ENCODE peak calls at places on chromosome 3, in six cellular contexts. One of them, this sample, is unnamed.

GRCh38 chr3:160052385-160053047 is 63.9 kb downstream of the IL12A start:
- DNase-seq in hippocampal formation: no peak
- DNase-seq in activated CD4-positive, alpha-beta T cell treated with anti-CD3 and anti-CD28 coated beads for 24 hours: no peak
- DNase-seq in stimulated activated CD4-positive, alpha-beta T cell treated with anti-CD3 and anti-CD28 coated beads, TNF-alpha, amount 100 ng/mL, for 4 hours: no peak
- DNase-seq in neural progenitor cell: no peak
- DNase-seq in activated gamma-delta T cell treated with Interleukin-2 at 50 U/mL for 16 hours: no peak
- DNase-seq in this sample: no peak

GRCh38 chr3:129575987-129576364 is 30.5 kb downstream of the PLXND1 start:
- DNase-seq in activated gamma-delta T cell treated with Interleukin-2 at 50 U/mL for 16 hours: no peak
- DNase-seq in stimulated activated CD4-positive, alpha-beta T cell treated with anti-CD3 and anti-CD28 coated beads, TNF-alpha, amount 100 ng/mL, for 4 hours: no peak
- DNase-seq in activated CD4-positive, alpha-beta T cell treated with anti-CD3 and anti-CD28 coated beads for 24 hours: no peak
- DNase-seq in hippocampal formation: no peak
- DNase-seq in neural progenitor cell: peak; percentile 42
- DNase-seq in this sample: no peak

GRCh38 chr3:109098245-109098644 is 19.7 kb downstream of the MORC1 start:
- DNase-seq in activated gamma-delta T cell treated with Interleukin-2 at 50 U/mL for 16 hours: no peak
- DNase-seq in stimulated activated CD4-positive, alpha-beta T cell treated with anti-CD3 and anti-CD28 coated beads, TNF-alpha, amount 100 ng/mL, for 4 hours: no peak
- DNase-seq in activated CD4-positive, alpha-beta T cell treated with anti-CD3 and anti-CD28 coated beads for 24 hours: no peak
- DNase-seq in hippocampal formation: no peak
- DNase-seq in neural progenitor cell: peak; percentile 51
- DNase-seq in this sample: no peak

GRCh38 chr3:28122227-28122626 is 119.2 kb upstream of the CMC1 start:
- DNase-seq in activated gamma-delta T cell treated with Interleukin-2 at 50 U/mL for 16 hours: no peak
- DNase-seq in neural progenitor cell: no peak
- DNase-seq in hippocampal formation: no peak
- DNase-seq in activated CD4-positive, alpha-beta T cell treated with anti-CD3 and anti-CD28 coated beads for 24 hours: no peak
- DNase-seq in stimulated activated CD4-positive, alpha-beta T cell treated with anti-CD3 and anti-CD28 coated beads, TNF-alpha, amount 100 ng/mL, for 4 hours: no peak
- DNase-seq in this sample: no peak

GRCh38 chr3:112512320-112512719 is 13.0 kb upstream of the BTLA start:
- DNase-seq in activated gamma-delta T cell treated with Interleukin-2 at 50 U/mL for 16 hours: no peak
- DNase-seq in hippocampal formation: no peak
- DNase-seq in stimulated activated CD4-positive, alpha-beta T cell treated with anti-CD3 and anti-CD28 coated beads, TNF-alpha, amount 100 ng/mL, for 4 hours: no peak
- DNase-seq in neural progenitor cell: peak; percentile 36
- DNase-seq in activated CD4-positive, alpha-beta T cell treated with anti-CD3 and anti-CD28 coated beads for 24 hours: no peak
- DNase-seq in this sample: no peak

GRCh38 chr3:39960515-39961403 is 151.3 kb downstream of the MYRIP start:
- DNase-seq in activated CD4-positive, alpha-beta T cell treated with anti-CD3 and anti-CD28 coated beads for 24 hours: no peak
- DNase-seq in activated gamma-delta T cell treated with Interleukin-2 at 50 U/mL for 16 hours: no peak
- DNase-seq in neural progenitor cell: no peak
- DNase-seq in hippocampal formation: no peak
- DNase-seq in stimulated activated CD4-positive, alpha-beta T cell treated with anti-CD3 and anti-CD28 coated beads, TNF-alpha, amount 100 ng/mL, for 4 hours: no peak
- DNase-seq in this sample: no peak

GRCh38 chr3:19644405-19644804 is 289.6 kb downstream of the EFHB start:
- DNase-seq in stimulated activated CD4-positive, alpha-beta T cell treated with anti-CD3 and anti-CD28 coated beads, TNF-alpha, amount 100 ng/mL, for 4 hours: no peak
- DNase-seq in hippocampal formation: no peak
- DNase-seq in activated gamma-delta T cell treated with Interleukin-2 at 50 U/mL for 16 hours: no peak
- DNase-seq in neural progenitor cell: no peak
- DNase-seq in activated CD4-positive, alpha-beta T cell treated with anti-CD3 and anti-CD28 coated beads for 24 hours: no peak
- DNase-seq in this sample: no peak

GRCh38 chr3:177642482-177643163 is 445.3 kb upstream of the TBL1XR1 start:
- DNase-seq in activated gamma-delta T cell treated with Interleukin-2 at 50 U/mL for 16 hours: no peak
- DNase-seq in stimulated activated CD4-positive, alpha-beta T cell treated with anti-CD3 and anti-CD28 coated beads, TNF-alpha, amount 100 ng/mL, for 4 hours: no peak
- DNase-seq in hippocampal formation: peak; percentile 27
- DNase-seq in activated CD4-positive, alpha-beta T cell treated with anti-CD3 and anti-CD28 coated beads for 24 hours: no peak
- DNase-seq in neural progenitor cell: no peak
- DNase-seq in this sample: no peak

GRCh38 chr3:178084938-178085816 is 451.1 kb upstream of the KCNMB2 start:
- DNase-seq in neural progenitor cell: peak; percentile 84
- DNase-seq in activated CD4-positive, alpha-beta T cell treated with anti-CD3 and anti-CD28 coated beads for 24 hours: peak; percentile 22
- DNase-seq in activated gamma-delta T cell treated with Interleukin-2 at 50 U/mL for 16 hours: peak; percentile 23
- DNase-seq in hippocampal formation: peak; percentile 72
- DNase-seq in stimulated activated CD4-positive, alpha-beta T cell treated with anti-CD3 and anti-CD28 coated beads, TNF-alpha, amount 100 ng/mL, for 4 hours: peak; percentile 10
- DNase-seq in this sample: no peak

GRCh38 chr3:41188291-41188690 is 11.0 kb upstream of the CTNNB1 start:
- DNase-seq in activated gamma-delta T cell treated with Interleukin-2 at 50 U/mL for 16 hours: no peak
- DNase-seq in neural progenitor cell: no peak
- DNase-seq in hippocampal formation: no peak
- DNase-seq in activated CD4-positive, alpha-beta T cell treated with anti-CD3 and anti-CD28 coated beads for 24 hours: peak; percentile 29
- DNase-seq in stimulated activated CD4-positive, alpha-beta T cell treated with anti-CD3 and anti-CD28 coated beads, TNF-alpha, amount 100 ng/mL, for 4 hours: no peak
- DNase-seq in this sample: no peak

GRCh38 chr3:176431986-176432385 is 765.3 kb downstream of the TBL1XR1 start:
- DNase-seq in hippocampal formation: no peak
- DNase-seq in neural progenitor cell: no peak
- DNase-seq in activated CD4-positive, alpha-beta T cell treated with anti-CD3 and anti-CD28 coated beads for 24 hours: no peak
- DNase-seq in activated gamma-delta T cell treated with Interleukin-2 at 50 U/mL for 16 hours: no peak
- DNase-seq in stimulated activated CD4-positive, alpha-beta T cell treated with anti-CD3 and anti-CD28 coated beads, TNF-alpha, amount 100 ng/mL, for 4 hours: no peak
- DNase-seq in this sample: no peak

GRCh38 chr3:24185738-24186384 is 240.8 kb downstream of the NR1D2 start:
- DNase-seq in hippocampal formation: peak; percentile 20
- DNase-seq in neural progenitor cell: peak; percentile 75
- DNase-seq in stimulated activated CD4-positive, alpha-beta T cell treated with anti-CD3 and anti-CD28 coated beads, TNF-alpha, amount 100 ng/mL, for 4 hours: no peak
- DNase-seq in activated gamma-delta T cell treated with Interleukin-2 at 50 U/mL for 16 hours: no peak
- DNase-seq in activated CD4-positive, alpha-beta T cell treated with anti-CD3 and anti-CD28 coated beads for 24 hours: no peak
- DNase-seq in this sample: no peak

GRCh38 chr3:112381673-112382542 is 49.0 kb downstream of the CD200 start:
- DNase-seq in activated gamma-delta T cell treated with Interleukin-2 at 50 U/mL for 16 hours: no peak
- DNase-seq in neural progenitor cell: no peak
- DNase-seq in activated CD4-positive, alpha-beta T cell treated with anti-CD3 and anti-CD28 coated beads for 24 hours: no peak
- DNase-seq in hippocampal formation: no peak
- DNase-seq in stimulated activated CD4-positive, alpha-beta T cell treated with anti-CD3 and anti-CD28 coated beads, TNF-alpha, amount 100 ng/mL, for 4 hours: no peak
- DNase-seq in this sample: no peak

GRCh38 chr3:133209871-133210550 is 171.8 kb downstream of the TMEM108 start:
- DNase-seq in hippocampal formation: no peak
- DNase-seq in neural progenitor cell: peak; percentile 4
- DNase-seq in activated gamma-delta T cell treated with Interleukin-2 at 50 U/mL for 16 hours: no peak
- DNase-seq in activated CD4-positive, alpha-beta T cell treated with anti-CD3 and anti-CD28 coated beads for 24 hours: no peak
- DNase-seq in stimulated activated CD4-positive, alpha-beta T cell treated with anti-CD3 and anti-CD28 coated beads, TNF-alpha, amount 100 ng/mL, for 4 hours: no peak
- DNase-seq in this sample: no peak

GRCh38 chr3:126758019-126758418 is 54.0 kb downstream of the CHCHD6 start:
- DNase-seq in hippocampal formation: no peak
- DNase-seq in stimulated activated CD4-positive, alpha-beta T cell treated with anti-CD3 and anti-CD28 coated beads, TNF-alpha, amount 100 ng/mL, for 4 hours: no peak
- DNase-seq in activated gamma-delta T cell treated with Interleukin-2 at 50 U/mL for 16 hours: no peak
- DNase-seq in neural progenitor cell: no peak
- DNase-seq in activated CD4-positive, alpha-beta T cell treated with anti-CD3 and anti-CD28 coated beads for 24 hours: no peak
- DNase-seq in this sample: no peak

GRCh38 chr3:34206996-34207395 is 408.6 kb downstream of the PDCD6IP start:
- DNase-seq in hippocampal formation: no peak
- DNase-seq in stimulated activated CD4-positive, alpha-beta T cell treated with anti-CD3 and anti-CD28 coated beads, TNF-alpha, amount 100 ng/mL, for 4 hours: no peak
- DNase-seq in activated gamma-delta T cell treated with Interleukin-2 at 50 U/mL for 16 hours: no peak
- DNase-seq in activated CD4-positive, alpha-beta T cell treated with anti-CD3 and anti-CD28 coated beads for 24 hours: no peak
- DNase-seq in neural progenitor cell: no peak
- DNase-seq in this sample: no peak

GRCh38 chr3:57826286-57826951 is 70.3 kb downstream of the SLMAP start:
- DNase-seq in neural progenitor cell: no peak
- DNase-seq in hippocampal formation: no peak
- DNase-seq in stimulated activated CD4-positive, alpha-beta T cell treated with anti-CD3 and anti-CD28 coated beads, TNF-alpha, amount 100 ng/mL, for 4 hours: no peak
- DNase-seq in activated CD4-positive, alpha-beta T cell treated with anti-CD3 and anti-CD28 coated beads for 24 hours: no peak
- DNase-seq in activated gamma-delta T cell treated with Interleukin-2 at 50 U/mL for 16 hours: no peak
- DNase-seq in this sample: no peak

GRCh38 chr3:113274959-113275556 is 63.7 kb downstream of the BOC start:
- DNase-seq in stimulated activated CD4-positive, alpha-beta T cell treated with anti-CD3 and anti-CD28 coated beads, TNF-alpha, amount 100 ng/mL, for 4 hours: no peak
- DNase-seq in neural progenitor cell: no peak
- DNase-seq in activated gamma-delta T cell treated with Interleukin-2 at 50 U/mL for 16 hours: no peak
- DNase-seq in hippocampal formation: no peak
- DNase-seq in activated CD4-positive, alpha-beta T cell treated with anti-CD3 and anti-CD28 coated beads for 24 hours: no peak
- DNase-seq in this sample: no peak

GRCh38 chr3:183309276-183309675 is 56.2 kb downstream of the B3GNT5 start:
- DNase-seq in activated gamma-delta T cell treated with Interleukin-2 at 50 U/mL for 16 hours: no peak
- DNase-seq in hippocampal formation: no peak
- DNase-seq in stimulated activated CD4-positive, alpha-beta T cell treated with anti-CD3 and anti-CD28 coated beads, TNF-alpha, amount 100 ng/mL, for 4 hours: no peak
- DNase-seq in neural progenitor cell: no peak
- DNase-seq in activated CD4-positive, alpha-beta T cell treated with anti-CD3 and anti-CD28 coated beads for 24 hours: no peak
- DNase-seq in this sample: no peak

GRCh38 chr3:136142592-136142991 is 53.5 kb downstream of the MSL2 start:
- DNase-seq in hippocampal formation: no peak
- DNase-seq in neural progenitor cell: no peak
- DNase-seq in stimulated activated CD4-positive, alpha-beta T cell treated with anti-CD3 and anti-CD28 coated beads, TNF-alpha, amount 100 ng/mL, for 4 hours: no peak
- DNase-seq in activated gamma-delta T cell treated with Interleukin-2 at 50 U/mL for 16 hours: no peak
- DNase-seq in activated CD4-positive, alpha-beta T cell treated with anti-CD3 and anti-CD28 coated beads for 24 hours: no peak
- DNase-seq in this sample: no peak

GRCh38 chr3:146334151-146334550 is 83.2 kb upstream of the PLSCR4 start:
- DNase-seq in stimulated activated CD4-positive, alpha-beta T cell treated with anti-CD3 and anti-CD28 coated beads, TNF-alpha, amount 100 ng/mL, for 4 hours: no peak
- DNase-seq in neural progenitor cell: no peak
- DNase-seq in hippocampal formation: no peak
- DNase-seq in activated CD4-positive, alpha-beta T cell treated with anti-CD3 and anti-CD28 coated beads for 24 hours: no peak
- DNase-seq in activated gamma-delta T cell treated with Interleukin-2 at 50 U/mL for 16 hours: no peak
- DNase-seq in this sample: no peak

GRCh38 chr3:124762612-124763011 is 32.4 kb downstream of the UMPS start:
- DNase-seq in activated CD4-positive, alpha-beta T cell treated with anti-CD3 and anti-CD28 coated beads for 24 hours: no peak
- DNase-seq in hippocampal formation: no peak
- DNase-seq in stimulated activated CD4-positive, alpha-beta T cell treated with anti-CD3 and anti-CD28 coated beads, TNF-alpha, amount 100 ng/mL, for 4 hours: no peak
- DNase-seq in activated gamma-delta T cell treated with Interleukin-2 at 50 U/mL for 16 hours: no peak
- DNase-seq in neural progenitor cell: no peak
- DNase-seq in this sample: no peak

GRCh38 chr3:172859035-172859434 is 108.5 kb downstream of the ECT2 start:
- DNase-seq in hippocampal formation: no peak
- DNase-seq in neural progenitor cell: peak; percentile 38
- DNase-seq in stimulated activated CD4-positive, alpha-beta T cell treated with anti-CD3 and anti-CD28 coated beads, TNF-alpha, amount 100 ng/mL, for 4 hours: no peak
- DNase-seq in activated gamma-delta T cell treated with Interleukin-2 at 50 U/mL for 16 hours: no peak
- DNase-seq in activated CD4-positive, alpha-beta T cell treated with anti-CD3 and anti-CD28 coated beads for 24 hours: no peak
- DNase-seq in this sample: no peak

GRCh38 chr3:125602752-125603649 is 7.7 kb upstream of the OSBPL11 start:
- DNase-seq in activated gamma-delta T cell treated with Interleukin-2 at 50 U/mL for 16 hours: no peak
- DNase-seq in activated CD4-positive, alpha-beta T cell treated with anti-CD3 and anti-CD28 coated beads for 24 hours: no peak
- DNase-seq in hippocampal formation: no peak
- DNase-seq in neural progenitor cell: peak; percentile 33
- DNase-seq in stimulated activated CD4-positive, alpha-beta T cell treated with anti-CD3 and anti-CD28 coated beads, TNF-alpha, amount 100 ng/mL, for 4 hours: no peak
- DNase-seq in this sample: no peak

GRCh38 chr3:45985532-45986302 is 9.9 kb downstream of the FYCO1 start:
- DNase-seq in activated gamma-delta T cell treated with Interleukin-2 at 50 U/mL for 16 hours: no peak
- DNase-seq in activated CD4-positive, alpha-beta T cell treated with anti-CD3 and anti-CD28 coated beads for 24 hours: no peak
- DNase-seq in hippocampal formation: no peak
- DNase-seq in neural progenitor cell: no peak
- DNase-seq in stimulated activated CD4-positive, alpha-beta T cell treated with anti-CD3 and anti-CD28 coated beads, TNF-alpha, amount 100 ng/mL, for 4 hours: no peak
- DNase-seq in this sample: no peak

GRCh38 chr3:59023612-59024011 is 26.2 kb downstream of the CFAP20DC start:
- DNase-seq in activated CD4-positive, alpha-beta T cell treated with anti-CD3 and anti-CD28 coated beads for 24 hours: no peak
- DNase-seq in hippocampal formation: no peak
- DNase-seq in neural progenitor cell: no peak
- DNase-seq in activated gamma-delta T cell treated with Interleukin-2 at 50 U/mL for 16 hours: no peak
- DNase-seq in stimulated activated CD4-positive, alpha-beta T cell treated with anti-CD3 and anti-CD28 coated beads, TNF-alpha, amount 100 ng/mL, for 4 hours: no peak
- DNase-seq in this sample: no peak

GRCh38 chr3:30643763-30644462 is 37.5 kb downstream of the TGFBR2 start:
- DNase-seq in hippocampal formation: no peak
- DNase-seq in neural progenitor cell: no peak
- DNase-seq in activated gamma-delta T cell treated with Interleukin-2 at 50 U/mL for 16 hours: peak; percentile 52
- DNase-seq in stimulated activated CD4-positive, alpha-beta T cell treated with anti-CD3 and anti-CD28 coated beads, TNF-alpha, amount 100 ng/mL, for 4 hours: no peak
- DNase-seq in activated CD4-positive, alpha-beta T cell treated with anti-CD3 and anti-CD28 coated beads for 24 hours: no peak
- DNase-seq in this sample: peak; percentile 45

GRCh38 chr3:148789156-148789555 is 38.5 kb upstream of the CPB1 start:
- DNase-seq in activated CD4-positive, alpha-beta T cell treated with anti-CD3 and anti-CD28 coated beads for 24 hours: no peak
- DNase-seq in neural progenitor cell: no peak
- DNase-seq in activated gamma-delta T cell treated with Interleukin-2 at 50 U/mL for 16 hours: no peak
- DNase-seq in stimulated activated CD4-positive, alpha-beta T cell treated with anti-CD3 and anti-CD28 coated beads, TNF-alpha, amount 100 ng/mL, for 4 hours: no peak
- DNase-seq in hippocampal formation: no peak
- DNase-seq in this sample: no peak

GRCh38 chr3:65026151-65026550 is 338.4 kb upstream of the ADAMTS9 start:
- DNase-seq in stimulated activated CD4-positive, alpha-beta T cell treated with anti-CD3 and anti-CD28 coated beads, TNF-alpha, amount 100 ng/mL, for 4 hours: no peak
- DNase-seq in hippocampal formation: no peak
- DNase-seq in activated gamma-delta T cell treated with Interleukin-2 at 50 U/mL for 16 hours: no peak
- DNase-seq in neural progenitor cell: peak; percentile 8
- DNase-seq in activated CD4-positive, alpha-beta T cell treated with anti-CD3 and anti-CD28 coated beads for 24 hours: no peak
- DNase-seq in this sample: no peak

GRCh38 chr3:53045107-53045783 is 628 bp downstream of the SFMBT1 start:
- DNase-seq in hippocampal formation: peak; percentile 37
- DNase-seq in neural progenitor cell: peak; percentile 87
- DNase-seq in activated gamma-delta T cell treated with Interleukin-2 at 50 U/mL for 16 hours: peak; percentile 50
- DNase-seq in stimulated activated CD4-positive, alpha-beta T cell treated with anti-CD3 and anti-CD28 coated beads, TNF-alpha, amount 100 ng/mL, for 4 hours: peak; percentile 36
- DNase-seq in activated CD4-positive, alpha-beta T cell treated with anti-CD3 and anti-CD28 coated beads for 24 hours: peak; percentile 23
- DNase-seq in this sample: peak; percentile 26

GRCh38 chr3:20511863-20512262 is 325.9 kb upstream of the SGO1 start:
- DNase-seq in hippocampal formation: peak; percentile 12
- DNase-seq in activated CD4-positive, alpha-beta T cell treated with anti-CD3 and anti-CD28 coated beads for 24 hours: no peak
- DNase-seq in neural progenitor cell: peak; percentile 69
- DNase-seq in stimulated activated CD4-positive, alpha-beta T cell treated with anti-CD3 and anti-CD28 coated beads, TNF-alpha, amount 100 ng/mL, for 4 hours: no peak
- DNase-seq in activated gamma-delta T cell treated with Interleukin-2 at 50 U/mL for 16 hours: no peak
- DNase-seq in this sample: no peak

GRCh38 chr3:136752046-136752326 is 192 bp downstream of the STAG1 start:
- DNase-seq in neural progenitor cell: peak; percentile 91
- DNase-seq in stimulated activated CD4-positive, alpha-beta T cell treated with anti-CD3 and anti-CD28 coated beads, TNF-alpha, amount 100 ng/mL, for 4 hours: no peak
- DNase-seq in activated gamma-delta T cell treated with Interleukin-2 at 50 U/mL for 16 hours: no peak
- DNase-seq in hippocampal formation: no peak
- DNase-seq in activated CD4-positive, alpha-beta T cell treated with anti-CD3 and anti-CD28 coated beads for 24 hours: no peak
- DNase-seq in this sample: no peak

This sample was measured in GF-D8.